ENCODE peak calls at places on chromosome 4, in nine cellular contexts. K is dorsolateral prefrontal cortex, U is endodermal cell, P is lower lobe of right lung, Y is cardiac muscle cell, T is type B pancreatic cell, N is LNCaP clone FGC, W is Peyer's patch, L is lower leg skin. V is an unnamed sample.

GRCh38 chr4:169136330-169136729 is 126.3 kb upstream of the CBR4 start:
- DNase-seq in K (no peak), U (no peak), P (no peak), Y (no peak), T (no peak), N (no peak), W (no peak), L (no peak), V (no peak)

GRCh38 chr4:114512595-114513295 is 85.9 kb upstream of the UGT8 start:
- DNase-seq in K (no peak), U (no peak), P (no peak), Y (no peak), T (no peak), N (no peak), W (no peak), L (no peak), V (no peak)

GRCh38 chr4:125826801-125827200 is 512.0 kb downstream of the FAT4 start:
- DNase-seq in K (no peak), U (no peak), P (no peak), Y (no peak), T (no peak), N (no peak), W (no peak), L (no peak), V (no peak)

GRCh38 chr4:54316139-54316538 is 87.0 kb downstream of the PDGFRA start:
- DNase-seq in K (no peak), U (no peak), P (no peak), Y (no peak), T (no peak), N (no peak), W (no peak), L (no peak), V (no peak)

GRCh38 chr4:25925486-25926201 is 11.6 kb downstream of the SMIM20 start:
- DNase-seq in K (peak; percentile 59), U (peak; percentile 83), P (peak; percentile 58), Y (peak; percentile 41), T (no peak), N (no peak), W (peak; percentile 62), L (no peak), V (no peak)

GRCh38 chr4:152100378-152101201 is 339.8 kb upstream of the GATB start:
- DNase-seq in K (no peak), U (no peak), P (no peak), Y (no peak), T (no peak), N (no peak), W (peak; percentile 80), L (no peak), V (peak; percentile 37)

GRCh38 chr4:149077142-149077541 is 634.9 kb upstream of the NR3C2 start:
- DNase-seq in K (no peak), U (no peak), P (no peak), Y (no peak), T (no peak), N (no peak), W (no peak), L (no peak), V (no peak)

GRCh38 chr4:86400216-86400615 is 40.4 kb upstream of the MAPK10 start:
- DNase-seq in K (no peak), U (no peak), P (no peak), Y (no peak), T (no peak), N (no peak), W (no peak), L (no peak), V (no peak)

GRCh38 chr4:23788460-23788859 is 101.4 kb downstream of the PPARGC1A start:
- DNase-seq in K (no peak), U (no peak), P (no peak), Y (no peak), T (no peak), N (no peak), W (no peak), L (no peak), V (no peak)

GRCh38 chr4:139986621-139987510 is 167.1 kb downstream of the MAML3 start:
- DNase-seq in K (no peak), U (no peak), P (no peak), Y (no peak), T (no peak), N (peak; percentile 80), W (no peak), L (no peak), V (no peak)

DNA sequence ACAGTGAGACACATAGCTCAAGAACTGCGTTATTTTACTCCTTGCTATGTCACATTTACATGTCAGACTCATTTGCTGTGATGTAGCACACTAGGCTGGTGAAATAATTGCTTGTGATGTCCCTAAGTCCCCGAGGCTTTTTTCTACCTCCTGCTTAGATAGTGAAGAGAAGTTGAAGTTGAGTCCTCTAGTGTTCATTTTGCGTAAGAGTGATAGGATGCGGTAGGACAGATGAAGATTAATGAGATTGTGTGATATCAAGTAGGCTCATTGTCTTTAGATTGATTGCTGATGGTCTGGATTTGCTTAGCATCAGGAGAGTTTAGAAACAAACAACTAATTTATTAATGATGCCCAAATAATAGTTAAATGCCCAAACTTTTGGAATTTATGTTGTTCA is 173.6 kb upstream of the NUDT6 start:
- DNase-seq in K (no peak), U (no peak), P (no peak), Y (peak; percentile 22), T (no peak), N (no peak), W (no peak), L (no peak), V (no peak)
- TF ChIP-seq CTCF in K (no peak), U (peak; percentile 80), P (no peak), Y (peak; percentile 44), T (peak; percentile 64), N (peak; percentile 30), W (no peak), L (no peak), V (peak; percentile 5)

GRCh38 chr4:156113138-156113537 is 159.5 kb upstream of the CTSO start:
- DNase-seq in K (no peak), U (no peak), P (no peak), Y (no peak), T (no peak), N (no peak), W (no peak), L (no peak), V (no peak)
- TF ChIP-seq CTCF in K (no peak), U (peak; percentile 53), P (no peak), Y (peak; percentile 18), T (peak; percentile 41), N (peak; percentile 34), W (no peak), L (no peak), V (no peak)

GRCh38 chr4:75002381-75002780 is 69.5 kb downstream of the PARM1 start:
- DNase-seq in K (no peak), U (no peak), P (no peak), Y (no peak), T (no peak), N (no peak), W (no peak), L (no peak), V (no peak)

GRCh38 chr4:75007891-75008290 is 75.0 kb downstream of the PARM1 start:
- DNase-seq in K (no peak), U (no peak), P (no peak), Y (no peak), T (no peak), N (no peak), W (no peak), L (no peak), V (no peak)

GRCh38 chr4:75003979-75004378 is 71.1 kb downstream of the PARM1 start:
- DNase-seq in K (no peak), U (no peak), P (no peak), Y (no peak), T (no peak), N (no peak), W (no peak), L (no peak), V (no peak)

GRCh38 chr4:75005727-75006126 is 72.8 kb downstream of the PARM1 start:
- DNase-seq in K (no peak), U (no peak), P (no peak), Y (no peak), T (no peak), N (no peak), W (no peak), L (no peak), V (no peak)

DNA sequence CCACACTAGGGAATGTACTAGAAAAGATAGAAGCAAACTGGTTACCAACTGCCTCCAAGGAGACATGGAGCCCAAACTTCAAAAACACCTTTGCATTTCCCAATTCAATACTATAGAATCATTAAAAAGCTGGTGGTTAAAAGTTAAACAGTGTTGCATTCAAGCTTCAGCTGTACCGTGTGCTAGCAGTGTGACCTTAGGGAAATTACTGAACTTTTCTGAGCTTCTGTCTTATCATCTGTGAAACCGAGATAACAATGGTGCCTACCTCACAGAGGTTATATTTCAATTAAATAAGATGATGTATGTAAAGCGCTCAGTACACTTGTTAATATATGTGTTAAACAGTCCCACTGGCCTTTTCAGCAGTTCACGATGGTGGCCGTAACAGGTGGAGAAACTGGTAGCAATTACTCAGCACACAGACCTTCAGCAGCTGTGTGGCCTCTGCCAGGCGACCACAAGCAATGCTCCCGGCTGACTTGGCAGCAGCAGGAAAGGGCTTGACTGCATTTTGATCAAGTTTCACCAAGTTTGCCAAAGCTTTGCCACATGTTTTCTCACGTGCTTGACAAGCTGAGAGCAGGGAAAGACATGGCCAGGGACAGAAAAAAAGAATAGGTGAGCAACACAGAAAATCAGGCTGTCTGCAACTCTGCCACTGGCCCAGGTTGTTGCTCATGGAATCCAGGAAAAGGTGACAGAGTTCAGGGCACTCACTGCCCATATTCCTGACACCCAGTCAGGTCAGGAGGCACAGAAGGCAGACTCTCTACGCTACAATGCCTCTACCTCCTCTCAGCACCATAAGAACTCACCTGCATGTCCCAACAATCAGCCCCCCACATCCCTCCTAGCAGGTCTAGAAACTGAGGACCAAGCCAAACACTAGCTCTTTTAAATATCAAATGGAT is 72.1 kb downstream of the PARM1 start:
- DNase-seq in K (no peak), U (no peak), P (no peak), Y (no peak), T (no peak), N (no peak), W (no peak), L (no peak), V (peak; percentile 19)
- TF ChIP-seq CTCF in K (no peak), U (no peak), P (no peak), Y (no peak), T (no peak), N (no peak), W (no peak), L (no peak), V (no peak)

GRCh38 chr4:124713213-124713592 is 671 bp upstream of the ANKRD50 start:
- DNase-seq in K (peak; percentile 84), U (peak; percentile 85), P (peak; percentile 77), Y (peak; percentile 72), T (peak; percentile 69), N (no peak), W (peak; percentile 22), L (peak; percentile 51), V (no peak)

GRCh38 chr4:124712417-124713212 is at the start of gene ANKRD50:
- DNase-seq in K (peak; percentile 88), U (peak; percentile 96), P (peak; percentile 92), Y (peak; percentile 95), T (peak; percentile 93), N (peak; percentile 40), W (peak; percentile 53), L (peak; percentile 86), V (peak; percentile 40)

GRCh38 chr4:124710253-124710849 is 2.2 kb downstream of the ANKRD50 start:
- DNase-seq in K (no peak), U (peak; percentile 51), P (no peak), Y (peak; percentile 2), T (no peak), N (no peak), W (no peak), L (no peak), V (no peak)

GRCh38 chr4:124710911-124711310 is 1.6 kb downstream of the ANKRD50 start:
- DNase-seq in K (no peak), U (no peak), P (no peak), Y (no peak), T (no peak), N (no peak), W (no peak), L (peak; percentile 30), V (no peak)

GRCh38 chr4:124711469-124712416 is 789 bp downstream of the ANKRD50 start:
- DNase-seq in K (peak; percentile 59), U (peak; percentile 90), P (peak; percentile 68), Y (peak; percentile 84), T (peak; percentile 84), N (no peak), W (no peak), L (peak; percentile 43), V (no peak)
- TF ChIP-seq CTCF in K (no peak), U (no peak), P (no peak), Y (peak; percentile 29), T (no peak), N (peak; percentile 12), W (no peak), L (no peak), V (peak; percentile 12)

V was measured in GM12864.